ENCODE peak calls at places on chromosomes 11 and 22, in eight cellular contexts. A, F, C, N, J, I, E and X are unnamed samples.

GRCh38 chr11:959608-960007 is 33.9 kb downstream of the AP2A2 start:
- DNase-seq in A (peak), F (no peak), C (no peak), N (no peak), J (no peak), I (no peak), E (no peak), X (no peak)

GRCh38 chr11:66289548-66290331 is 797 bp upstream of the YIF1A start:
- DNase-seq in A (no peak), F (peak), C (no peak), N (peak), J (peak), I (no peak), E (no peak), X (no peak)

GRCh38 chr22:40181323-40181722 is 3.6 kb downstream of the TNRC6B start:
- DNase-seq in A (no peak), F (no peak), C (no peak), N (peak), J (no peak), I (no peak), E (no peak), X (no peak)

GRCh38 chr11:10926801-10927200 is 68.9 kb upstream of the ZBED5 start:
- DNase-seq in A (peak), F (no peak), C (peak), N (peak), J (no peak), I (no peak), E (no peak), X (no peak)

GRCh38 chr11:130781906-130782305 is 134.4 kb downstream of the SNX19 start:
- DNase-seq in A (peak), F (no peak), C (peak), N (peak), J (no peak), I (no peak), E (no peak), X (peak)

GRCh38 chr11:130478881-130479280 is 30.4 kb downstream of the ADAMTS15 start:
- DNase-seq in A (peak), F (no peak), C (peak), N (peak), J (no peak), I (no peak), E (no peak), X (no peak)

GRCh38 chr22:43975041-43975440 is 19.8 kb downstream of the SAMM50 start:
- DNase-seq in A (no peak), F (no peak), C (no peak), N (no peak), J (no peak), I (no peak), E (no peak), X (no peak)

GRCh38 chr11:134759314-134759713 is 347.3 kb upstream of the B3GAT1 start:
- DNase-seq in A (no peak), F (no peak), C (no peak), N (no peak), J (no peak), I (no peak), E (no peak), X (no peak)

GRCh38 chr22:47152236-47152635 is 389.8 kb downstream of the TBC1D22A start:
- DNase-seq in A (no peak), F (no peak), C (no peak), N (no peak), J (no peak), I (no peak), E (no peak), X (no peak)